ENCODE peak calls at places on chromosomes 12 and 14, in five cellular contexts. V is DND-41; S is PC-3; D is CD8-positive, alpha-beta memory T cell; Y is PC-9. P is an unnamed sample.

GRCh38 chr14:65026526-65026925 is 39.8 kb downstream of the FNTB start:
- DNase-seq in V (no peak), S (no peak), D (no peak), Y (no peak), P (no peak)

GRCh38 chr12:4809013-4809448 is 88.8 kb downstream of the GALNT8 start:
- DNase-seq in V (no peak), S (no peak), D (peak; percentile 15), Y (no peak), P (peak; percentile 13)

GRCh38 chr12:2172040-2172439 is 119.3 kb downstream of the CACNA1C start:
- DNase-seq in V (no peak), S (no peak), D (no peak), Y (no peak), P (no peak)

GRCh38 chr12:79020106-79020505 is 155.5 kb downstream of the SYT1 start:
- DNase-seq in V (no peak), S (peak; percentile 5), D (no peak), Y (no peak), P (no peak)

GRCh38 chr12:8563383-8563782 is 22.7 kb upstream of the CLEC4E start:
- DNase-seq in V (no peak), S (no peak), D (no peak), Y (no peak), P (no peak)

GRCh38 chr12:90888316-90888715 is 66.7 kb downstream of the CCER1 start:
- DNase-seq in V (no peak), S (no peak), D (no peak), Y (no peak), P (no peak)

GRCh38 chr12:48996794-48997718 is 2.1 kb downstream of the DDN start:
- DNase-seq in V (peak; percentile 74), S (peak; percentile 75), D (peak; percentile 55), Y (no peak), P (peak; percentile 54)

GRCh38 chr14:72608391-72609204 is 285.3 kb downstream of the DPF3 start:
- DNase-seq in V (no peak), S (peak; percentile 95), D (no peak), Y (no peak), P (no peak)

GRCh38 chr12:96886998-96887677 is 19.9 kb upstream of the NEDD1 start:
- DNase-seq in V (no peak), S (no peak), D (no peak), Y (no peak), P (no peak)

GRCh38 chr12:5200276-5201087 is 156.8 kb downstream of the KCNA5 start:
- DNase-seq in V (peak; percentile 69), S (peak; percentile 12), D (no peak), Y (no peak), P (no peak)

GRCh38 chr14:66758031-66758613 is 250.2 kb downstream of the GPHN start:
- DNase-seq in V (no peak), S (peak; percentile 10), D (no peak), Y (no peak), P (no peak)

GRCh38 chr12:68479832-68480291 is 130.8 kb upstream of the RAP1B start:
- DNase-seq in V (no peak), S (peak; percentile 64), D (no peak), Y (no peak), P (no peak)

GRCh38 chr12:8564656-8565055 is 24.0 kb upstream of the CLEC4E start:
- DNase-seq in V (no peak), S (no peak), D (no peak), Y (no peak), P (no peak)

GRCh38 chr12:123269980-123270379 is 1.7 kb downstream of the CDK2AP1 start:
- DNase-seq in V (no peak), S (peak; percentile 26), D (no peak), Y (no peak), P (no peak)

GRCh38 chr12:69173358-69173757 is 66.0 kb upstream of the CPSF6 start:
- DNase-seq in V (no peak), S (no peak), D (no peak), Y (no peak), P (no peak)

GRCh38 chr12:93524386-93525133 is 47.9 kb upstream of the SOCS2 start:
- DNase-seq in V (no peak), S (peak; percentile 37), D (no peak), Y (no peak), P (no peak)

GRCh38 chr12:110102255-110102654 is 21.9 kb upstream of the IFT81 start:
- DNase-seq in V (peak; percentile 61), S (peak; percentile 97), D (no peak), Y (peak; percentile 78), P (no peak)

GRCh38 chr12:47854531-47854930 is 34.8 kb upstream of the HDAC7 start:
- DNase-seq in V (no peak), S (no peak), D (no peak), Y (no peak), P (no peak)

GRCh38 chr14:26917086-26917485 is 319.3 kb upstream of the NOVA1 start:
- DNase-seq in V (no peak), S (peak; percentile 45), D (no peak), Y (no peak), P (no peak)

GRCh38 chr14:102516531-102517411 is 7.2 kb upstream of the ANKRD9 start:
- DNase-seq in V (peak; percentile 64), S (peak; percentile 50), D (peak; percentile 48), Y (peak; percentile 55), P (peak; percentile 58)

GRCh38 chr14:46197856-46198255 is 453.7 kb downstream of the RPL10L start:
- DNase-seq in V (no peak), S (peak; percentile 38), D (no peak), Y (no peak), P (no peak)

GRCh38 chr14:66117600-66117999 is 368.6 kb upstream of the CCDC196 start:
- DNase-seq in V (no peak), S (peak; percentile 84), D (no peak), Y (peak; percentile 83), P (no peak)

GRCh38 chr12:110354172-110354780 is 49.2 kb downstream of the ANAPC7 start:
- DNase-seq in V (no peak), S (no peak), D (no peak), Y (no peak), P (no peak)

DNA sequence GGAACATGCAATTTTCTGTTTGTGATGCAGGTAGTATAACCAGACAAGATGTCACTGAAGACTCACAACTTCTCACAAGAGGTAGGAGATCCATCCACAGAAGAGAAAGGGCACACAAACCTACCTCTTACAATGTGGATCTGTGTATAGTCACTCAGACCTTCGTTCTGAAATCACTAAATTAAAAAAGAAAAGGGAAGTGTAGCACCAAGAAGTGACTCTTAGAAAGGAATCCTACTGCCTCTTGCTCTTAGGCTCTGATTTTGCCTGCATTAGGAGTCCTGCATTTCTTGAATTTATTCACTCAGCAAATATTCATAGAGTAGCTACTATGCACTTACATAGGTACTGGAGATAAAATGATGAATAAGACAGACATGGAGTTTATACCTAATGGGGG is 347.6 kb downstream of the BMP4 start:
- DNase-seq in V (no peak), S (no peak), D (no peak), Y (no peak), P (no peak)
- H3K27ac ChIP-seq in V (no peak overlapping the region), S (peak overlapping the region; percentile 12), D (no peak overlapping the region), Y (no peak overlapping the region), P (no peak overlapping the region)

DNA sequence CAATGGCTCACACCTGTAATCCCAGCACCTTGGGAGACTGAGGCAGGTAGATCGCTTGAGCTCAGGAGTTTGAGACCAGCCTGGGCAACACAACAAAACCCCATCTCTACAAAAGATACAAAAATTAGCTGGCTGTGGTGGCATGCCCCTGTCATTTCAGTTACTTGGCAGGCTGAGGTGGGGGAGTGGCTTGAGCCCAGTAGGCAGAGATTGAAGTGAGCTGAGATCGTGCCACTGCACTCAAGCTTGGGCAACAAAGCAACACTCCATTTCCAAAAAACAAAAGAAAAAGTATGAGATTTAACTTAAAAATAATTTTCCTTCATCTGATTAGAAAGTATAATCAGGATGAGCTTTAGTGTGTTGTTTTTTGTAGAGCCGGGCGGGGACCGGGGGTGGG is 47.9 kb upstream of the BCAT1 start:
- DNase-seq in V (no peak), S (no peak), D (no peak), Y (no peak), P (no peak)
- H3K4me3 ChIP-seq in V (no peak overlapping the region), S (no peak overlapping the region), D (no peak overlapping the region), Y (no peak overlapping the region), P (no peak overlapping the region)

DNA sequence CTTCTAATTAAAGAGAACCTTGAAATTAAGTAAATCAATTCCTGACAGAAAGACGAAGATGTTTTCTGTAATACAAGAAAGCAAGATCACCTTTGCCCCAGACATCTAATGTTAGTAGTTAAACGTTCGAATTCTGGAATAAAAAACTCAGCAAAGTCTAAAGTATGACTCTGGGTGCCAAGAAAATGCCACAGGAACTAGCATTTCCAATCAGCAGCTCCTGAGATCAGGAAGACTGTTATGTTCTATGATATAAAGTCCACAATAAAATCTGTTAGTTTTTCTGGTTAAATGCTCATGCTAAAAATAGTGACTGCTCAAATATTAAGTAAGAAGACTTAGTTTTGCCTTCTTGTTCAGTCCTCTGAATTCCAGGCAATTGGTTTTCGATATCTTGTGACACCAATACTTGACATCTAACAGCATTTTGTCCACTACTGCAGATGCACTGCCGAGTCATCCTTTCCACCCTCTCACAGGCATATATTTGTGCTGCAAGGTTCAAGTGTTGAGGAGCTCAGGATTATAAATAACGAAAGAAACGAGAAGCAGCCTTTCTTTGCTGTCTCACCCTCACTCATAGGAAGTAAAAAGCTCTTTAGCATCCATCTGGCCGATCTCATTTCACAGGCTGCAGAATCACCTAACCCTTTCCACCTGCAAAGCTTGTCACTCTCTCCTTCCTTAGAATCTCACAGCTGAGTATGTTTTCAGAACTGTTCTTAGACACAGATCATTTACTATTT is 32.0 kb downstream of the SSH1 start:
- DNase-seq in V (no peak), S (no peak), D (no peak), Y (no peak), P (no peak)
- H3K4me1 ChIP-seq in V (no peaks in the 10 kb centered on the region), S (no peaks in the 10 kb centered on the region), D (peaks cover 5% of the 10 kb centered on the region), Y (peaks cover 15% of the 10 kb centered on the region), P (no peaks in the 10 kb centered on the region)

GRCh38 chr12:38556647-38557046 is 240.1 kb downstream of the ALG10B start:
- DNase-seq in V (no peak), S (no peak), D (no peak), Y (no peak), P (no peak)
- H3K27ac ChIP-seq in V (no peak overlapping the region), S (no peak overlapping the region), D (no peak overlapping the region), Y (no peak overlapping the region), P (no peak overlapping the region)

GRCh38 chr14:104394606-104394910 is 185.0 kb upstream of the C14orf180 start:
- DNase-seq in V (peak; percentile 2), S (no peak), D (no peak), Y (no peak), P (no peak)
- H3K4me3 ChIP-seq in V (no peak overlapping the region), S (no peak overlapping the region), D (peak overlapping the region; percentile 53), Y (no peak overlapping the region), P (no peak overlapping the region)

GRCh38 chr12:51908876-51909592 is 1.7 kb downstream of the ACVRL1 start:
- DNase-seq in V (no peak), S (no peak), D (no peak), Y (no peak), P (no peak)

GRCh38 chr12:51911788-51912711 is 4.7 kb downstream of the ACVRL1 start:
- DNase-seq in V (no peak), S (no peak), D (no peak), Y (no peak), P (no peak)

GRCh38 chr12:51911307-51911706 is 4.0 kb downstream of the ACVRL1 start:
- DNase-seq in V (no peak), S (no peak), D (no peak), Y (no peak), P (no peak)

GRCh38 chr12:51910691-51911090 is 3.4 kb downstream of the ACVRL1 start:
- DNase-seq in V (no peak), S (no peak), D (no peak), Y (no peak), P (no peak)

GRCh38 chr12:51910168-51910567 is 2.9 kb downstream of the ACVRL1 start:
- DNase-seq in V (no peak), S (no peak), D (no peak), Y (no peak), P (no peak)
- H3K4me1 ChIP-seq in V (no peaks in the 10 kb centered on the region), S (no peaks in the 10 kb centered on the region), D (no peaks in the 10 kb centered on the region), Y (no peaks in the 10 kb centered on the region), P (no peaks in the 10 kb centered on the region)

P was measured in CD4-positive, alpha-beta memory T cell.